ENCODE peak calls at places on chromosomes 5 and 9, in seven cellular contexts. K is psoas muscle; U is CD8-positive, alpha-beta T cell; C is GM23338; D is brain microvascular endothelial cell; I is foreskin keratinocyte; F is tibial artery. H is an unnamed sample.

GRCh38 chr5:116626272-116626723 is 51.7 kb upstream of the SEMA6A start:
- DNase-seq in K (peak; percentile 75), D (peak; percentile 88), U (no peak), F (peak; percentile 83), C (no peak), I (peak; percentile 48), H (no peak)

GRCh38 chr9:136748201-136748600 is at the start of gene LCN6:
- DNase-seq in K (no peak), D (no peak), F (no peak), U (no peak), I (no peak), C (no peak), H (no peak)

GRCh38 chr9:119272500-119273211 is 96.6 kb downstream of the BRINP1 start:
- DNase-seq in C (no peak), K (no peak), F (no peak), I (no peak), D (no peak), U (no peak), H (no peak)

GRCh38 chr5:52798952-52799351 is 11.2 kb downstream of the ITGA1 start:
- DNase-seq in F (no peak), C (no peak), I (no peak), K (no peak), U (no peak), D (no peak), H (no peak)

GRCh38 chr5:133122711-133123110 is 70.9 kb downstream of the HSPA4 start:
- DNase-seq in K (no peak), C (no peak), I (no peak), D (no peak), F (no peak), U (no peak), H (no peak)

GRCh38 chr9:114507726-114508125 is 2.5 kb upstream of the WHRN start:
- DNase-seq in I (no peak), F (no peak), D (no peak), K (no peak), U (no peak), C (peak; percentile 49), H (peak; percentile 46)

GRCh38 chr9:109176386-109176785 is 9.3 kb upstream of the FRRS1L start:
- DNase-seq in K (no peak), U (no peak), I (no peak), D (no peak), F (no peak), C (no peak), H (no peak)

GRCh38 chr9:91986248-91986647 is 36.2 kb upstream of the ROR2 start:
- DNase-seq in U (no peak), F (no peak), D (no peak), I (no peak), C (no peak), K (no peak), H (no peak)

GRCh38 chr5:177474094-177474493 is 660 bp upstream of the DBN1 start:
- DNase-seq in D (peak; percentile 14), F (no peak), K (no peak), I (no peak), U (no peak), C (no peak), H (no peak)

GRCh38 chr9:6923081-6923480 is 165.3 kb downstream of the KDM4C start:
- DNase-seq in D (no peak), C (no peak), F (no peak), K (no peak), U (no peak), I (no peak), H (no peak)

GRCh38 chr5:115246361-115246991 is 16.2 kb downstream of the PGGT1B start:
- DNase-seq in C (peak; percentile 75), F (no peak), I (no peak), K (no peak), D (no peak), U (no peak), H (peak; percentile 55)

GRCh38 chr5:7676455-7676854 is 174.5 kb downstream of the CFAP90 start:
- DNase-seq in I (no peak), U (no peak), F (no peak), K (no peak), C (no peak), D (no peak), H (no peak)

GRCh38 chr9:130128782-130129424 is 43.3 kb upstream of the NCS1 start:
- DNase-seq in U (peak; percentile 12), F (peak; percentile 65), C (no peak), I (peak; percentile 55), D (peak; percentile 92), K (peak; percentile 64), H (no peak)

GRCh38 chr5:11013793-11014192 is 252.8 kb upstream of the DAP start:
- DNase-seq in K (no peak), F (no peak), C (no peak), I (no peak), D (no peak), U (no peak), H (no peak)

GRCh38 chr5:1784197-1785050 is 15.2 kb downstream of the MRPL36 start:
- DNase-seq in C (no peak), I (no peak), D (no peak), F (no peak), U (no peak), K (no peak), H (no peak)

GRCh38 chr9:109383356-109383755 is 62.5 kb upstream of the EPB41L4B start:
- DNase-seq in F (no peak), K (no peak), C (no peak), U (no peak), I (no peak), D (no peak), H (no peak)

GRCh38 chr5:83636141-83636540 is 84.5 kb downstream of the HAPLN1 start:
- DNase-seq in D (peak; percentile 57), U (no peak), K (no peak), I (no peak), C (no peak), F (no peak), H (no peak)

GRCh38 chr9:132404228-132404881 is 2.3 kb downstream of the TTF1 start:
- DNase-seq in C (no peak), I (no peak), D (no peak), K (no peak), F (no peak), U (no peak), H (no peak)

GRCh38 chr5:102971693-102972293 is 148.1 kb downstream of the GIN1 start:
- DNase-seq in F (no peak), K (no peak), C (peak; percentile 37), U (no peak), D (no peak), I (no peak), H (peak; percentile 42)

GRCh38 chr5:175181331-175181730 is 262.7 kb downstream of the DRD1 start:
- DNase-seq in C (no peak), K (no peak), U (no peak), F (no peak), D (no peak), I (no peak), H (no peak)

GRCh38 chr5:139543423-139543991 is 17.6 kb upstream of the UBE2D2 start:
- DNase-seq in D (peak; percentile 17), I (no peak), K (peak; percentile 78), U (peak; percentile 5), F (peak; percentile 61), C (peak; percentile 82), H (no peak)
- TF ChIP-seq CTCF in D (peak; percentile 23), I (peak; percentile 20), K (peak; percentile 16), U (peak; percentile 38), F (no peak), C (peak; percentile 44), H (no peak)

DNA sequence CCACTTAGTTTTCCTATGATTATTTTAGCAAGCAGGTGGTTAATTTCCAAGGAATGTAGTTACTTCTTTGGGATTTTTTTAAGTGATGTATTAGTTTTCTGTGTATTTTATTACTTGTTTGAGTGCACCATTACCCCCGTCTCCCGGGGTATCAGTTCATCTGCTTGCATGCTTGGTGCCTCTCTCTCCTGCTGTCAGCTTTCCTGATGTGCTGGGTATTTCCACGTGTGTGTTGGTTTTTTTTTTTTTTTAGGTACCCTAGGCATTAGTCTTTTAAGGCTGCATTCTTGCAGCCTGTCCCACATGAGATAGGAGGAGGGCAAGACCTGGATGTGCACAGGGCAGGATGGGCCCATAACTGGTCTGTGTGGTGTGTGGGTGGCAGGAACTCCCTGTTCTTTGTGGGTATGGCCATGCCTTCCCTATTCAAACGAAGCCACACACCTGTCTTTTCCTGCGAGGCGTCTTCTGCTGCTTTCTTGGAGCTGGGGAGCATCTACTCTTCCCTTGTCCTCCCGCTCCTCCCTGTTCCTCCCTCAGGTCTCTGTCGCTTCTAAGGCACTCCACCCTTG is 6.7 kb downstream of the SYK start:
- DNase-seq in C (no peak), F (no peak), K (no peak), U (no peak), D (no peak), I (no peak), H (no peak)
- H3K27ac ChIP-seq in C (no peak overlapping the region), F (no peak overlapping the region), K (no peak overlapping the region), U (no peak overlapping the region), D (no peak overlapping the region), I (no peak overlapping the region), H (no peak overlapping the region)

GRCh38 chr5:59039296-59040006 is 456.6 kb downstream of the RAB3C start:
- DNase-seq in I (no peak), F (peak; percentile 84), K (peak; percentile 93), U (peak; percentile 78), D (peak; percentile 78), C (peak; percentile 82), H (peak; percentile 69)

GRCh38 chr5:59039003-59039295 is 456.1 kb downstream of the RAB3C start:
- DNase-seq in F (no peak), I (no peak), U (no peak), C (no peak), K (no peak), D (no peak), H (no peak)

GRCh38 chr5:59037453-59038168 is 454.7 kb downstream of the RAB3C start:
- DNase-seq in U (no peak), D (no peak), F (no peak), I (no peak), C (no peak), K (no peak), H (no peak)

GRCh38 chr5:59037041-59037440 is 454.2 kb downstream of the RAB3C start:
- DNase-seq in I (no peak), D (no peak), K (no peak), U (no peak), C (no peak), F (no peak), H (no peak)

GRCh38 chr5:59038169-59039002 is 455.5 kb downstream of the RAB3C start:
- DNase-seq in U (peak; percentile 2), F (peak; percentile 28), C (peak; percentile 43), D (no peak), K (no peak), I (no peak), H (no peak)
- TF ChIP-seq CTCF in U (no peak), F (no peak), C (no peak), D (no peak), K (no peak), I (no peak), H (no peak)

DNA sequence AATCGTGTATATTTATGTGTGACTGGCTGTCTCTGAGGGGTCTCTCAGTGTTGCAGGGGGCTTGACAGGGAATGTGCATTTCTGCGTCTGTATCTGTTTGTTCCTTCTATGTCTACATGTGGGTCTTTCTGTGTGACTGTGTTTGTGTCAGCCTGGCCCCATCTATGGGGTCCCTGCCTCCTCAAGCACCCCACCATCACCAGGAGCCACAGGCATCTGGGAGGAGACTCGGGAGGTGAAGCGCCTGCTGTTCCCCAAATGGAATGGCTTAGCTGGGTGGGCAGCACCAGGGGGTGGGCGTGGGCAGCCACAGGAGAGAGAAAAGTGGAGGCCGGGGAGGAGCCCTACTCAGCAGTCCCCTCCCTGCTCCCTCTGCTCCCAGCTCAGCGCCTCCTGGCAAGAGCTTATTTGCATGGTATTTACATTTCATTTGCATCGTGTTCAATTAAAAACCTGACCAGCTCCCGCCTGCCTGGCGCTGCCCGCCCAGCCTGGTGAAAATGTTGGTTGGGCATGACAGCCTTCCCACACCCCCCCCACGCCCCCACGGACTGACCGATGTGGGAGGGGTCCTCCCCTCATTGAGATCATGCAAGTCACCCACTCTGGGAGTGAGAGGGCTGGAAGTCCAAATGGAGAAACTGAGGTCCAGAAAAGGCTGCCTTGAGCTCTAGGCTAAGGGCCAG is 50.5 kb downstream of the CXXC5 start:
- DNase-seq in K (peak; percentile 86), F (peak; percentile 82), U (no peak), I (no peak), C (peak; percentile 94), D (peak; percentile 59), H (no peak)
- H3K27ac ChIP-seq in K (peak overlapping the region; percentile 78), F (peak overlapping the region; percentile 90), U (no peak overlapping the region), I (no peak overlapping the region), C (no peak overlapping the region), D (no peak overlapping the region), H (no peak overlapping the region)